ENCODE peak calls at places on chromosomes 11 and 22, in five cellular contexts. E is left ventricle myocardium inferior, B is adipocyte, T is NCI-H1436, O is GM10248. J is an unnamed sample.

GRCh38 chr11:2406476-2406875 is 5.9 kb downstream of the TSSC4 start:
- DNase-seq in O (no peak), B (no peak), E (no peak), T (no peak), J (no peak)

GRCh38 chr11:116993599-116993998 is 104.6 kb downstream of the SIK3 start:
- DNase-seq in T (peak; percentile 35), E (no peak), O (no peak), B (no peak), J (no peak)

GRCh38 chr11:15580775-15581095 is 466.0 kb downstream of the INSC start:
- DNase-seq in B (no peak), T (no peak), E (no peak), O (no peak), J (no peak)

GRCh38 chr11:36147491-36147890 is 141.7 kb downstream of the COMMD9 start:
- DNase-seq in O (no peak), E (no peak), T (no peak), B (no peak), J (no peak)

GRCh38 chr11:62555464-62556092 is 9.0 kb upstream of the AHNAK start:
- DNase-seq in O (peak; percentile 71), E (peak; percentile 39), T (no peak), B (peak; percentile 50), J (peak; percentile 92)

GRCh38 chr11:116310215-116310614 is 462.6 kb downstream of the BUD13 start:
- DNase-seq in E (no peak), T (no peak), O (no peak), B (no peak), J (no peak)

GRCh38 chr11:82775736-82776346 is 42.2 kb upstream of the FAM181B start:
- DNase-seq in T (no peak), B (peak; percentile 20), E (no peak), O (peak; percentile 56), J (no peak)

GRCh38 chr11:129163714-129164164 is 28.4 kb downstream of the ARHGAP32 start:
- DNase-seq in B (no peak), O (no peak), T (no peak), E (no peak), J (no peak)

GRCh38 chr11:111386611-111387150 is 7.6 kb upstream of the POU2AF1 start:
- DNase-seq in E (no peak), T (no peak), B (no peak), O (no peak), J (no peak)

GRCh38 chr11:7597620-7598019 is 75.7 kb downstream of the CYB5R2 start:
- DNase-seq in E (no peak), O (no peak), B (no peak), T (no peak), J (no peak)

GRCh38 chr11:9525116-9525515 is 48.4 kb upstream of the WEE1 start:
- DNase-seq in O (no peak), T (no peak), B (no peak), E (no peak), J (no peak)

GRCh38 chr11:32893091-32893946 is 708 bp downstream of the QSER1 start:
- DNase-seq in B (peak; percentile 78), T (peak; percentile 44), E (peak; percentile 36), O (peak; percentile 68), J (no peak)

GRCh38 chr22:37161442-37161841 is 11.7 kb upstream of the IL2RB start:
- DNase-seq in T (no peak), O (no peak), B (no peak), E (no peak), J (no peak)

GRCh38 chr11:130520231-130520630 is 71.8 kb downstream of the ADAMTS15 start:
- DNase-seq in T (no peak), E (peak; percentile 69), B (no peak), O (no peak), J (no peak)